ENCODE peak calls at places on chromosomes 7 and 10, in four cellular contexts. C is IMR-90, D is HFFc6, I is BE2C. O is an unnamed sample.

GRCh38 chr10:64408386-64409178 is 887.4 kb downstream of the REEP3 start:
- DNase-seq in C (no peak), D (no peak), I (no peak), O (no peak)

GRCh38 chr10:102267748-102268147 is 22.4 kb downstream of the GBF1 start:
- DNase-seq in C (peak), D (peak), I (no peak), O (no peak)

GRCh38 chr7:44771358-44771757 is 22.7 kb downstream of the ZMIZ2 start:
- DNase-seq in C (no peak), D (no peak), I (no peak), O (no peak)

GRCh38 chr10:64586930-64587503 is 1065.8 kb downstream of the REEP3 start:
- DNase-seq in C (no peak), D (no peak), I (no peak), O (no peak)

GRCh38 chr7:18177815-18178660 is 150.4 kb upstream of the PRPS1L1 start:
- DNase-seq in C (no peak), D (no peak), I (no peak), O (peak)

GRCh38 chr7:155338632-155339320 is 41.1 kb downstream of the INSIG1 start:
- DNase-seq in C (no peak), D (no peak), I (no peak), O (peak)

GRCh38 chr10:1661861-1662260 is 75.5 kb downstream of the ADARB2 start:
- DNase-seq in C (no peak), D (no peak), I (no peak), O (no peak)

GRCh38 chr7:131183611-131184119 is 144.0 kb upstream of the MKLN1 start:
- DNase-seq in C (peak), D (no peak), I (no peak), O (peak)

GRCh38 chr7:157320607-157320979 is 16.2 kb upstream of the DNAJB6 start:
- DNase-seq in C (peak), D (no peak), I (no peak), O (no peak)

GRCh38 chr10:5413012-5413938 is 918 bp downstream of the NET1 start:
- DNase-seq in C (peak), D (peak), I (no peak), O (no peak)

GRCh38 chr7:105796365-105796764 is 80.0 kb downstream of the ATXN7L1 start:
- DNase-seq in C (peak), D (peak), I (no peak), O (no peak)

GRCh38 chr7:117085275-117085674 is 132.0 kb downstream of the ST7 start:
- DNase-seq in C (no peak), D (no peak), I (no peak), O (no peak)

GRCh38 chr10:70162892-70163201 is 7.5 kb downstream of the SAR1A start:
- DNase-seq in C (no peak), D (no peak), I (no peak), O (peak)

GRCh38 chr7:35286422-35286821 is 32.5 kb upstream of the TBX20 start:
- DNase-seq in C (peak), D (no peak), I (peak), O (no peak)

GRCh38 chr10:103847909-103848468 is 7.4 kb downstream of the SH3PXD2A start:
- DNase-seq in C (no peak), D (no peak), I (no peak), O (peak)

GRCh38 chr10:87767253-87767652 is 50.8 kb downstream of the ATAD1 start:
- DNase-seq in C (peak), D (no peak), I (no peak), O (no peak)

GRCh38 chr10:23331567-23332290 is 12.9 kb downstream of the C10orf67 start:
- DNase-seq in C (peak), D (peak), I (no peak), O (no peak)

GRCh38 chr7:31448649-31449048 is 65.2 kb upstream of the ITPRID1 start:
- DNase-seq in C (no peak), D (no peak), I (no peak), O (no peak)

GRCh38 chr10:5195727-5196374 is 786 bp upstream of the AKR1C4 start:
- DNase-seq in C (no peak), D (no peak), I (no peak), O (no peak)

GRCh38 chr7:155357573-155358041 is 59.9 kb downstream of the INSIG1 start:
- DNase-seq in C (peak), D (peak), I (no peak), O (no peak)

GRCh38 chr7:70334883-70335282 is 736.6 kb downstream of the AUTS2 start:
- DNase-seq in C (no peak), D (no peak), I (no peak), O (peak)

GRCh38 chr10:132458595-132459251 is 61.7 kb downstream of the PWWP2B start:
- DNase-seq in C (no peak), D (no peak), I (peak), O (peak)

GRCh38 chr7:114934758-114935157 is 12.9 kb downstream of the MDFIC start:
- DNase-seq in C (no peak), D (no peak), I (no peak), O (no peak)

GRCh38 chr10:109475704-109476103 is 447.6 kb downstream of the XPNPEP1 start:
- DNase-seq in C (no peak), D (no peak), I (no peak), O (no peak)

GRCh38 chr10:14454629-14455028 is 123.9 kb upstream of the FRMD4A start:
- DNase-seq in C (no peak), D (no peak), I (no peak), O (no peak)

GRCh38 chr7:112150823-112151641 is 55.2 kb downstream of the DOCK4 start:
- DNase-seq in C (peak), D (no peak), I (no peak), O (no peak)

GRCh38 chr10:100562008-100562672 is 26.4 kb downstream of the HIF1AN start:
- DNase-seq in C (peak), D (peak), I (peak), O (peak)

GRCh38 chr10:100565206-100565985 is 29.7 kb downstream of the HIF1AN start:
- DNase-seq in C (no peak), D (no peak), I (no peak), O (no peak)

GRCh38 chr10:100560248-100560647 is 24.5 kb downstream of the HIF1AN start:
- DNase-seq in C (no peak), D (no peak), I (no peak), O (no peak)

GRCh38 chr10:100561005-100561404 is 25.3 kb downstream of the HIF1AN start:
- DNase-seq in C (no peak), D (no peak), I (no peak), O (no peak)

DNA sequence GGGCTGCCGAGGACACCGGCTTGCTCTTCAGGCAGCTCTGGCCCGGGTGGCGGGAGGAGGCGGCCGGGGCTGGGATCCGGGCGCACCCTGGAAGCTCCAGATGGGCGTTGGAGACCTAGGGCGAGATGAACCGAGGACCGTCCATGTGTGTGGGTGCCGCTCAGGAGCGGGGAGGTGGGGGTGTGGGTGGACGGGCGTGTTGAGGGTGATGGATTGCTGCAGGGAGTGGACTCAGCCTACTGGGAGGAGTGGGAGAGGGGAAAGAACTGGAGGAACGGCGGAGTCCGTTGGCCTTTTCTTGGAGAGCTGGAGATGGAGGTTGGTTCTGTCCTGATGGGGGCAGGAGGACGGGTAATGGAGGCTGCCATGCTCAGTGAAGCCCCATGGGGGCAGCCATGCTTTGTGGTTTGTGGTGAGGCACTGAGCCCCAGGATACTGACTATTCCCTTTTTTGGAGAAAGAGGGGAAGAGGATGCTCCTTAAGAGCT is 27.1 kb downstream of the HIF1AN start:
- DNase-seq in C (peak), D (peak), I (peak), O (peak)
- TF ChIP-seq CTCF in C (peak), D (peak), I (peak), O (no peak)

GRCh38 chr7:139620676-139621344 is 97.3 kb downstream of the CLEC2L start:
- DNase-seq in C (peak), D (no peak), I (peak), O (peak)
- TF ChIP-seq CTCF in C (peak), D (peak), I (peak), O (peak)

GRCh38 chr10:113524120-113524519 is 28.7 kb upstream of the HABP2 start:
- DNase-seq in C (no peak), D (no peak), I (no peak), O (no peak)
- TF ChIP-seq CTCF in C (no peak), D (no peak), I (peak), O (no peak)

GRCh38 chr10:78650122-78650521 is 418.6 kb upstream of the ZMIZ1 start:
- DNase-seq in C (peak), D (no peak), I (no peak), O (no peak)
- TF ChIP-seq CTCF in C (no peak), D (no peak), I (no peak), O (no peak)

GRCh38 chr10:119252051-119252465 is 44.7 kb downstream of the GRK5 start:
- DNase-seq in C (peak), D (peak), I (peak), O (no peak)
- TF ChIP-seq CTCF in C (peak), D (no peak), I (no peak), O (no peak)

GRCh38 chr10:119687192-119688032 is 36.2 kb downstream of the BAG3 start:
- DNase-seq in C (no peak), D (peak), I (no peak), O (no peak)

GRCh38 chr10:119686465-119687191 is 35.4 kb downstream of the BAG3 start:
- DNase-seq in C (peak), D (peak), I (peak), O (peak)

GRCh38 chr10:119691726-119692125 is 34.1 kb upstream of the INPP5F start:
- DNase-seq in C (no peak), D (no peak), I (no peak), O (no peak)

GRCh38 chr10:119689016-119689564 is 36.8 kb upstream of the INPP5F start:
- DNase-seq in C (no peak), D (no peak), I (no peak), O (no peak)

DNA sequence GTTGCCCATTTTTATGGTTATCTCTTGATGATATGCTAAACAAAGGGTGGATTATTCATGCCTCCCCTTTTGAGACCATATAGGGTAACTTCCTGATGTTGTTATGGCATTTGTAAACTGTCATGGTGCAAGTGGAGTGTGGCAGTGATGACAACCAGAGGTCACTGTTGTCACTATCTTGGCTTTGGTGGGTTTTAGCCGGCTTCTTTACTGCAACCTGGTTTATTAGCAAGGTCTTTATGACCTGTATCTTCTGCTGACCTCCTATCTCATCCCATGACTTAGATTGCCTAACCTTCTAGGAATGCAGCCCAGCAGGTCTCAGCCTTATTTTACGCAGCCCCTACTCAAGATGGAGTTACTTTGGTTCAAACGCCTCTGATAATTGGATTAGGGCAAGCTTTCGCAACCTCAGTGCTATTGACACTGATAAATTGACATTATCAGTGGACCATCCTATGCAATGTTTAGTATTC is 36.9 kb downstream of the BAG3 start:
- DNase-seq in C (no peak), D (no peak), I (peak), O (peak)
- TF ChIP-seq CTCF in C (no peak), D (no peak), I (peak), O (peak)

GRCh38 chr10:44809652-44810051 is 101.5 kb upstream of the TMEM72 start:
- DNase-seq in C (no peak), D (peak), I (no peak), O (no peak)
- TF ChIP-seq CTCF in C (no peak), D (peak), I (no peak), O (no peak)